ENCODE peak calls at places on chromosomes 6 and 20, in five cellular contexts. P, O, U, E and A are unnamed samples. For H3K27me3, the result is how much of the 10 kb centered on the place peaks cover.

GRCh38 chr6:2242311-2242710 is 3.1 kb downstream of the GMDS start:
- DNase-seq in E (no peak), O (no peak), U (no peak), P (no peak), A (no peak)

GRCh38 chr6:168301648-168302398 is 17.8 kb downstream of the DACT2 start:
- DNase-seq in U (no peak), P (no peak), E (no peak), O (no peak), A (no peak)

GRCh38 chr6:156992396-156992795 is 215.2 kb downstream of the ARID1B start:
- DNase-seq in O (no peak), P (no peak), E (peak), U (peak), A (peak)

GRCh38 chr20:31841928-31842327 is 3.5 kb downstream of the FOXS1 start:
- DNase-seq in E (no peak), P (no peak), U (peak), O (no peak), A (no peak)

GRCh38 chr20:19934792-19935491 is 82.2 kb upstream of the NAA20 start:
- DNase-seq in P (no peak), U (no peak), E (peak), O (no peak), A (peak)

GRCh38 chr6:73451166-73452106 is 661 bp downstream of the CGAS start:
- DNase-seq in E (peak), O (no peak), U (peak), P (no peak), A (peak)

GRCh38 chr6:53035549-53036213 is 29.5 kb upstream of the FBXO9 start:
- DNase-seq in P (no peak), U (no peak), O (no peak), E (no peak), A (no peak)

GRCh38 chr6:27608916-27609883 is 136.3 kb upstream of the ZNF184 start:
- DNase-seq in U (no peak), P (peak), E (no peak), O (no peak), A (peak)

GRCh38 chr6:109867970-109868358 is 110.1 kb upstream of the GPR6 start:
- DNase-seq in P (no peak), E (no peak), U (peak), O (no peak), A (no peak)

DNA sequence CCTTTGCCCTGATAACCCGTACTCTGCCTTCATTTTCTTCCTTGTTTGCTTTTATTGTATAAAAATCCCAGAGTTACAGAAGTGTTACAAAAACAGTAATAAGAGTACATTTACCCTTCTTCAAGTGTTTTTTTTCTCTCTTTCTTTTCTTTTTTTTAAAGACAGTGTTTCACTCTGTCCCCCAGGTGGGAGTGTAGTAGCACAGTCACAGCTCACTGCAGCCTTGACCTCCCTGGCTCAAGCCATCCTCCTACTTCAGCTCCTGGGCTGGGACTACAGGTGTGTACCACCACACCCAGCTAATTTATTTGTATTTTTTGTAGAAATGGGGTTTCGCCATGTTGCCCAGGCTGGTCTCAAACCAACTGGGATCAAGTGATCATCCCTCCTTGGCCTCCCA is 402.7 kb downstream of the CDKAL1 start:
- DNase-seq in O (no peak), U (no peak), P (no peak), E (no peak), A (no peak)
- TF ChIP-seq CTCF in O (no peak), U (no peak), P (no peak), E (no peak), A (no peak)

DNA sequence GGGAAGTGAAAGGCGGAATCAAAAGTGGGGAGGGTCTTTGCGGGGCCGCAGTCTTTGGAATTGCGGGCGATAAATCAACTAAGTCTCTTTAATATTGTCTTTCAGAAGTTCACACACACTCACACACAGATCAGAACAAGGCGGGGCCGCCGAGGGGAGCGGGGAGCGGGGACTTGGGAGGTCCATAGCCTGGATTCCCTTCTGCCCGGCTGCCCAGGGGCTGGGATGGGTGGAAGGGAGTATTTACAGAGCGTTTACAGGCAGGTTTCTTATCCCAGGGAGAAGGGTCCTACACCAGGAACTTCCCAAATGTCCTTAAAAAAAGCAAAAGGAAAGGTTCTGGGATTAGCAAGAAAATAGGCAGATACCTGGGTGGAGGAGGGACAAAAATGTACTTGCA is 3.5 kb downstream of the PRRT1 start:
- DNase-seq in O (no peak), E (no peak), U (no peak), P (no peak), A (no peak)
- H3K27me3 ChIP-seq in O (under half), E (under half), U (under half), P (under half), A (under half)

GRCh38 chr6:100719883-100720682 is 161.0 kb downstream of the ASCC3 start:
- DNase-seq in E (no peak), O (no peak), U (no peak), P (no peak), A (no peak)
- H3K4me3 ChIP-seq in E (peak), O (no peak), U (no peak), P (no peak), A (no peak)

DNA sequence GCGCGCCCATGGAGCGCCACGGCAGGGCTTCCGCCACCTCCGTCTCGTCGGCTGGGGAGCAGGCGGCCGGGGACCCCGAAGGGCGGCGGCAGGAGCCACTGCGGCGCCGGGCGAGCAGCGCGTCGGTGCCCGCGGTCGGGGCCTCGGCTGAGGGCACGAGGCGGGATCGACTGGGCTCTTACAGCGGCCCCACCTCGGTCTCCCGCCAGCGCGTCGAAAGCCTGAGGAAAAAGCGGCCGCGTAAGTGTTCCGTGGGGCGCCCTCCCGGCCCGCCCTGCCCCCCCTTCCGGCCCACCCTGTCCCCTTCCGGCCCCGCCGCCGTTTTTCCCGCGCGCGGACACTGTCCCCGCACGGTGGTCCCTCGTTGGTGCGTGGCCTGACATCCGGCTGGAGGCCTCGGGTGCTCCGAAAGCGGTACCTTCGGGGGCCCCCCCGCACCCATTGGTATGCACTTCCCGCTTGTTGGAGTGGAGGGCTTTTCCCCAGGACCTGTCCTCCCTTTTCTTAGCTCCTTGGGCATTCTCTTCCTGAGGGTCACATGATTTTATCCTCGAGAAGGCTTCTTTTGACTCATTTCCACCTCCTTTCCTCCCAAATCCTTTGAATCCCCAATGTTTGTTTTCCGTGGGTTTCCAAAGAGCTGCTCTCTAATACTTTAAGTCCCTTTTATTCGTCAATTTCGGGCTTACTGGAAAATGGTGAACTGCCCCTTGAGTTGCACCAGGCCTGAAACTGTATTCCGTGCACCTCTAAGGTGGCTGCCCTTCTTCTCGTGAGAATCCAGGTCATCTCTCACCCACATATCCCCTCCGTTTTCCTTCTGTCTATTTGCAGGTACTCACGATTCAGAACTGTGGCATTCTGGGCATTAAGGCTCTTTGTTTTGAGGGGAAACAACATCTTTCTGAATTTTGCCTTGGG is 562 bp downstream of the PANK2 start:
- DNase-seq in P (peak), U (peak), O (no peak), E (peak), A (peak)
- TF ChIP-seq CTCF in P (no peak), U (peak), O (no peak), E (no peak), A (no peak)